ENCODE peak calls at places on chromosomes 7 and 10, in four cellular contexts. Q, Z, N and K are unnamed samples.

GRCh38 chr10:5594271-5595036 is 69.7 kb downstream of the CALML3 start:
- DNase-seq in Q (no peak), Z (no peak), N (no peak), K (no peak)

GRCh38 chr7:961546-962400 is 7.3 kb upstream of the ADAP1 start:
- DNase-seq in Q (no peak), Z (peak), N (no peak), K (no peak)

GRCh38 chr10:20970708-20971107 is 73.6 kb upstream of the NEBL start:
- DNase-seq in Q (no peak), Z (no peak), N (no peak), K (no peak)

GRCh38 chr10:132402781-132403241 is 5.8 kb downstream of the PWWP2B start:
- DNase-seq in Q (no peak), Z (peak), N (no peak), K (no peak)

GRCh38 chr10:94963901-94964300 is 25.4 kb downstream of the CYP2C9 start:
- DNase-seq in Q (peak), Z (no peak), N (no peak), K (no peak)

GRCh38 chr7:73904219-73905136 is 43.5 kb downstream of the TMEM270 start:
- DNase-seq in Q (no peak), Z (peak), N (no peak), K (no peak)

GRCh38 chr7:45048748-45049147 is 40.0 kb downstream of the NACAD start:
- DNase-seq in Q (no peak), Z (no peak), N (no peak), K (no peak)

GRCh38 chr10:29710128-29710527 is 75.4 kb upstream of the SVIL start:
- DNase-seq in Q (no peak), Z (no peak), N (no peak), K (no peak)

GRCh38 chr7:55066479-55066878 is 47.7 kb downstream of the EGFR start:
- DNase-seq in Q (peak), Z (no peak), N (no peak), K (no peak)

GRCh38 chr7:151938550-151938949 is 17.7 kb upstream of the GALNTL5 start:
- DNase-seq in Q (no peak), Z (no peak), N (no peak), K (no peak)

GRCh38 chr7:31687024-31687423 is at the start of gene PPP1R17:
- DNase-seq in Q (no peak), Z (no peak), N (no peak), K (no peak)
- TF ChIP-seq CTCF in Q (no peak), Z (no peak), N (no peak), K (no peak)

GRCh38 chr7:108395442-108395841 is 60.8 kb downstream of the NRCAM start:
- DNase-seq in Q (no peak), Z (no peak), N (no peak), K (no peak)
- H3K4me3 ChIP-seq in Q (no peak), Z (no peak), N (no peak), K (no peak)

DNA sequence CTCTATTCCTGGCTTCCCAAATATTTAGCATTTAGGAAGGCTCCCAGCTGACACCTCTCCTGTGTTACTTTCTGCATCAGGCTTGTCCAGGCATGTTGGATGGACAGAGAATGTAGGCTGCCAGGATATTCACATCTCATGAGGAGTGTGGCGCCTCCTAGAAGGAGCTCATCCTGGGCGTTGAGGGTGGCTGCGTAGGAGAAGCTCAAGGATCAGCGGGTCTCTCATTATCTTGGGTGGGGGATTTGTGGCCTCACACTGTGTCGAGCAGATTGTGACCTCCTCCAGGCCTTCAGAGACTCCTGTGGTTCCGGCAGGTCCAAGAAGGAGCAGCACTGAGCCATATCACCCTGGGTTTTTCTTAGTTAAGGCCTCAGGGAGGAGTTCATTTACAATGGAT is 8.6 kb upstream of the COBL start:
- DNase-seq in Q (no peak), Z (no peak), N (no peak), K (no peak)
- TF ChIP-seq CTCF in Q (no peak), Z (no peak), N (no peak), K (no peak)

DNA sequence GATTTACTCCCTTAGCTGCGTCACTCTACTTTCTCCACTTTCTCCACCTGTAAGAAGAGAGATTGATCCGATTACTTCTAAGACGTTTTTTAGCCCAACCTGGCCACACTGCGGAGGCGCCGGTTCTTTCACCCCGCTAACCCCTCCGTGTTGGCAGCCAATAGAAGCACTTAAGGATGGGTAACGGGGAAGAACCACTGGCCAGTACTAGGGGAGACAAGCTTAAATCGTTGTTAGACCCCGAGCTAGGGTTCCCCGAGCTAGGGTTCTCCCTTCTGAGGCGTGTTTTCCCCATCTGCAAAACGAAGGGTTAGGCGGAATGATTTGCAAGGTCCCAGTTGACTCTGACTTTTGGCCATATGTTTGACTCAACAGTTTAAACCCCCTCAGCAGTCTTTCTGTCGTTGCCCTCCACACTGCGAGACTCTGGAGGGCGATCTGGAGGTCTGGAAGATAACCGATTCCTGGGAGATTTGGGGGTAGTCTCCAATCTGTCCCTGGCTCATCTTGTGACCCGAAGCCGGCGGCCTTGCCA is 644 bp downstream of the UMAD1 start:
- DNase-seq in Q (no peak), Z (no peak), N (no peak), K (no peak)
- H3K4me3 ChIP-seq in Q (peak), Z (peak), N (peak), K (peak)